ENCODE peak calls at places on chromosomes 3 and 15, in five cellular contexts. F is PC-3, G is IMR-90, E is lower lobe of right lung, V is mesothelial cell of epicardium. H is an unnamed sample.

GRCh38 chr15:91894606-91895005 is 41.1 kb downstream of the SLCO3A1 start:
- DNase-seq in G (peak), V (no peak), E (no peak), F (no peak), H (no peak)

GRCh38 chr3:5084224-5084623 is 37.9 kb upstream of the ARL8B start:
- DNase-seq in V (no peak), F (no peak), G (no peak), E (no peak), H (no peak)

GRCh38 chr15:41291065-41291631 is 41.2 kb downstream of the OIP5 start:
- DNase-seq in G (no peak), V (no peak), F (no peak), E (peak), H (no peak)

GRCh38 chr15:90435652-90436337 is 47.8 kb downstream of the IQGAP1 start:
- DNase-seq in E (no peak), V (no peak), F (no peak), G (no peak), H (no peak)

GRCh38 chr3:5001805-5002173 is 22.6 kb downstream of the BHLHE40 start:
- DNase-seq in G (no peak), V (no peak), F (no peak), E (no peak), H (no peak)

GRCh38 chr3:15903164-15903563 is 105.4 kb upstream of the ANKRD28 start:
- DNase-seq in E (no peak), F (no peak), G (peak), V (no peak), H (no peak)

GRCh38 chr3:100682056-100682853 is 27.0 kb upstream of the TFG start:
- DNase-seq in E (peak), V (no peak), F (no peak), G (no peak), H (no peak)

GRCh38 chr3:61574854-61575253 is 13.5 kb downstream of the PTPRG start:
- DNase-seq in E (no peak), G (peak), F (no peak), V (no peak), H (no peak)

GRCh38 chr3:11655188-11655928 is 11.6 kb upstream of the VGLL4 start:
- DNase-seq in V (no peak), F (peak), G (no peak), E (no peak), H (no peak)

GRCh38 chr3:186986406-186986805 is 56.1 kb downstream of the ST6GAL1 start:
- DNase-seq in V (no peak), F (no peak), E (no peak), G (no peak), H (no peak)

GRCh38 chr15:94963953-94964352 is 732.6 kb downstream of the MCTP2 start:
- DNase-seq in E (no peak), G (no peak), F (no peak), V (no peak), H (no peak)

GRCh38 chr15:65970937-65971740 is 101.8 kb downstream of the RAB11A start:
- DNase-seq in F (no peak), E (no peak), V (no peak), G (peak), H (no peak)

GRCh38 chr15:77784361-77785292 is 151.9 kb upstream of the LINGO1 start:
- DNase-seq in E (no peak), G (no peak), V (no peak), F (peak), H (no peak)

GRCh38 chr15:36860792-36861191 is 239.6 kb downstream of the MEIS2 start:
- DNase-seq in E (no peak), V (no peak), F (no peak), G (no peak), H (no peak)

GRCh38 chr3:160598865-160599264 is 33.5 kb upstream of the KPNA4 start:
- DNase-seq in F (no peak), G (no peak), V (no peak), E (no peak), H (no peak)

GRCh38 chr3:62845996-62846395 is 29.2 kb downstream of the CADPS start:
- DNase-seq in V (no peak), G (no peak), F (no peak), E (no peak), H (no peak)

GRCh38 chr15:59616390-59616789 is 4.8 kb downstream of the GCNT3 start:
- DNase-seq in E (no peak), V (no peak), G (no peak), F (peak), H (no peak)

GRCh38 chr3:128987701-128988100 is 6.2 kb downstream of the CFAP92 start:
- DNase-seq in V (no peak), G (no peak), F (no peak), E (no peak), H (no peak)

GRCh38 chr3:58625196-58625595 is 41.4 kb downstream of the FAM3D start:
- DNase-seq in V (no peak), E (no peak), G (no peak), F (no peak), H (no peak)

GRCh38 chr15:71195242-71195641 is 80.0 kb downstream of the THSD4 start:
- DNase-seq in V (no peak), G (no peak), F (peak), E (no peak), H (no peak)

GRCh38 chr3:181782306-181782924 is 70.7 kb downstream of the SOX2 start:
- DNase-seq in E (no peak), F (peak), G (no peak), V (no peak), H (no peak)

GRCh38 chr3:142940000-142940399 is 23.5 kb downstream of the PAQR9 start:
- DNase-seq in G (no peak), V (no peak), F (no peak), E (no peak), H (no peak)

GRCh38 chr3:134527538-134528186 is 41.8 kb downstream of the CEP63 start:
- DNase-seq in E (no peak), F (no peak), G (no peak), V (no peak), H (no peak)

GRCh38 chr3:134522541-134522940 is 36.7 kb downstream of the CEP63 start:
- DNase-seq in F (no peak), G (no peak), E (no peak), V (no peak), H (no peak)

GRCh38 chr3:134525293-134525692 is 39.4 kb downstream of the CEP63 start:
- DNase-seq in E (no peak), F (no peak), V (no peak), G (no peak), H (no peak)

GRCh38 chr3:134526319-134526718 is 40.5 kb downstream of the CEP63 start:
- DNase-seq in V (no peak), E (no peak), G (peak), F (no peak), H (no peak)

GRCh38 chr3:134527037-134527436 is 41.2 kb downstream of the CEP63 start:
- DNase-seq in G (peak), V (no peak), E (no peak), F (no peak), H (no peak)
- TF ChIP-seq CTCF in G (peak), V (no peak), E (peak), F (peak), H (peak)

DNA sequence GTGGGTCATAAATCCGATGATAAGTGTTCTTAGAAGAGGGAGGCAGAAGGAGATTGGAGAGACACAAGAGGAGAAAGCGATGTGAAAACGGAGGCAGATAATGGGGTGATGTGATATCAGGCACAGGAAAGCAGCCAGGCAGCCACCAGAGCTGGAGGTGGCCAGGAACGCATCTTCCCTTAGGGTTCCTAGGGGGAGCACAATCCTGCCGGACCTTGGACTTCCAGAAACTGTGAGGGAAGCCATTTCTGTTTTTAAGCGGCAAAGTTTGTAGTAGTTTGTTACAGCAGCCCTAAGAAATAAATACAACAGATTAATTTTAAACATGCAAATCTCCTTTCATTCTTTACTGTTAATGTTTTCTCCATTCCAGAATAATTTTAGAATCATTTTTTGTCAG is 259.9 kb upstream of the TMC3 start:
- DNase-seq in V (no peak), E (no peak), G (no peak), F (no peak), H (peak)
- TF ChIP-seq CTCF in V (no peak), E (no peak), G (no peak), F (no peak), H (no peak)

DNA sequence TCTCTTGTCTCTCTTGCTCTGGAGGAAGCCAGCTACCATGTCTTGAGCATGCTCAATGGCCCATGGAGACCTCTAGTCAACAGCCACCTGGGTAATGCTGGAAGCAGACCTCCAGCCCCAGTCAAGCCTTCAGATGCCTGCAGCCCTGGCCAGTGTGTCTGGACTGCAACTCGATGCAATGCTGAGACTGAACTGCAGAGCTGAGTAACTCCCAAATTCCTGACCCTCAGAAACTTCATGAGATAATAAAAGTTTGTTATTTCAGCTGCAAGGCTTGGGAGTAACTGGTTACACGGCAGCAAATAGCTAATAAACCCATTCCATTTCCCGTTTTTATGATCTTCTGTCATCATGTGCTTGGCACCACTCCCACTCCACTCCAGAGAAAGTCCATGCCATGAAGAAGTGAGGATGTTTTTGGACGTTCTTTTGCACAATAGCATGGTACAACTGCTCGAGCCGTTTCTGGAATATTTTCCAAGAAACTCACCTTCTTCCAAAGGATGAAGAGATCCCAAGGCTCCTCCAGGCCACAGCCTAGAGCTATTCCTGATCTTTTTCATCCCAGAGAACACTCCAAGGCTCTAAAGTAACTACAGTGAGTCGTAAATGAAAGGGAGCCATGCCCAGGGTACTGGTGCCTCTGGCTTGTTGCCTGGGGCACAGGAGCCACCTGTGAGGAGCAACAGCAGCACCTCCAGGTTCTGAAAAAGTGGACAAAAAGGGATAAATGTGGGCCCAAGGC is 72.0 kb upstream of the KLF13 start:
- DNase-seq in E (no peak), V (no peak), F (peak), G (peak), H (no peak)
- TF ChIP-seq CTCF in E (no peak), V (no peak), F (no peak), G (no peak), H (no peak)

DNA sequence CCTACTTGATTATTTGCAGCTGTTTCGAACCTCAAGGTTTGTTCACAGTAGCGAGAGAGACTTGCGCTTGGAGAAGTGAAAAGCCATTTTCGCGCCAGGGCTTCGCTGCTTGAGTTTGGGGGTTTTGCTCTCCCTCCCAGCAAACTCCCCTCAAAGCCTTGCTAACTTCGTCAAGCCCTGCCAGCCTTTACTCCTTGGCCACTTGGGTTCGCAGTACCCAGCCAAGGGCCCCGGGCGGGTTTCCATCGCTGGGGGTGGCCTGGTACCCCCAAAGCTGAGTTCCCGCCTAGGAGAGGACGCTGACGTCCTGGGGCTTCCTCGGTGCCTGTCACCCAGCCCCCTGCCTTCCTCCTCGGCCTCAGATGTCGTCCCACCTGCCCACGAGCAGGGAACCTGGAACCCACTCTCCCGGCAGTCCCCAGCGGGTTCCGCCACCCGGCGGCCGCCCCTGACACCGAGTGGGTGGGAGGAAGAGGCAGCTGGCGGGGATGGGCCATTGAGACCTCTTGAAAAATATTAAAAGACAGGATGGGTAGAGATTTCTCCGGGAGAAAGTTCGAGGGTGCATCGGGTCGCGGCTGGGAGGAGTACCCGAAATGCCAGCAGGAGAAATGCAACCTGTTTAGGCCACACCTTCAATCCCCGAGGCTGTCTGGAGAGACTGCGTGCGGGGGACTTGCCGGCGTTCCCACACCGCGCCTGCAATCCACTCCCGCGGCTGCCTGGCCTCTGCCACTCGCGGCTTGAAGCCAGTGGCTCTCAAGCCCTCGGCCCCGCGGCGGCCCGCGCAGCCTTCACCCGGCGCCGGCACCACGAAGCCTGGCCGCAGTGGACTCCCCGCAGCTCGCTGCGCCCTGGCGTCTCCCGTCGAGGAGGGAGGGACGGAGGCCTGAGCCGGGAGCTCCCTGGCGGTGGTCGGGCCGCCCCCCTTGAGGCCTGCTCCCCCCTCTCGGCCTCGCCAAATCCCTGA is 8.8 kb upstream of the NR2F2 start:
- DNase-seq in G (peak), V (no peak), E (peak), F (peak), H (no peak)
- TF ChIP-seq CTCF in G (no peak), V (no peak), E (peak), F (no peak), H (no peak)

DNA sequence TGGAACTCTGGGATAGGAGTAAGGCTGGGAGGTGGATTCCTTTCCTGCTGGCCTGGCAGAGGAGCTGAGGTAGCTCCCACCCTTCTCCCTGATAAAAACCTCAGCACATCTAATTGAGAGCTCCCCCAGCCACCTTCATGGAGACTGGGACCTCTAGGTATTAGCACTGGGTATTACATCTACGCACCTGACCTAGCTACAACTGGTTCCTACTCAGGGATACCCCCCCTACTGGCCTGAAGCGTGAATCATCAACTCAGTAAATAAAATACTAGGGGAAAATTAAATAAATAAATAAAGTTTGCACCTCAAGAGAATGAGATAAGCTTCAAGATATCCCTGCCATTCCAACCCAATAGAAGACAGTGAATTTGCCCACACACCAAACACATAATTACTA is 140.4 kb downstream of the NEK10 start:
- DNase-seq in V (no peak), F (peak), G (no peak), E (no peak), H (no peak)
- TF ChIP-seq CTCF in V (peak), F (peak), G (peak), E (no peak), H (no peak)

GRCh38 chr15:48089664-48090063 is 31.1 kb upstream of the SLC24A5 start:
- DNase-seq in V (no peak), F (no peak), E (no peak), G (no peak), H (no peak)

GRCh38 chr15:48086162-48086561 is 34.6 kb upstream of the SLC24A5 start:
- DNase-seq in V (no peak), F (no peak), E (no peak), G (no peak), H (no peak)

GRCh38 chr15:48086582-48086981 is 34.2 kb upstream of the SLC24A5 start:
- DNase-seq in E (no peak), F (no peak), G (no peak), V (no peak), H (no peak)

GRCh38 chr15:48087844-48088243 is 32.9 kb upstream of the SLC24A5 start:
- DNase-seq in E (no peak), F (no peak), G (no peak), V (no peak), H (no peak)

DNA sequence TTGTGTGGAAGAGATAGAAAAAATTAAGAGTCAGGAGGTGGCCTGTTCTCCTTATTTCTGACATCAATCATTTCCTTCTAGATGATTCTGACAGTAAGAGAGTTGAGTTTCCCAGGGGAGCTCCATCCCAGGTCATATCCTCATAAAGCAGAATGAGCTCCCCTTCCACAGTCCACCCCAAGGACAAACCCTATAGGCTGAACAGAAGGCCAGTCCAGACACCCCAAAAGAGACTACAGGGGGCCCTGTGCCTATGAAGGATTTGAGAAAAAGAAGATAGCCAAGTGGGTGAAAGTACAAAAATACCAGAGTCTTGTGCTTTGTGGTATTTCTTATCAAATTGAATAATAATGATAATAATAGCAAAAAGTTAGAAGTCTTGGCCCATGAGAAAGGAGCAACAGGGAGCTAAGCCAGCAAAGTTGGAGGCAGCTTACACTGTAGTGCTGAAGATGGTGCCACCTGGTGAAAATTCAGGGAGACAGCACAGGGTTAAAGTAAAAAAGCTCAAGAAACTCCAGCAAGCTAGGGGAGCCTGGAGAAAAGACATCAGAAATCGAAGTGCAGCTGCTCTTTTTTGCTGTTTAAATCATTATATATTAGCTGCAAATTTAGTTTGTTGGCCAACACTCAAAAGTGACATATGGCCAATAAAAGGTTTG is 35.9 kb upstream of the SLC24A5 start:
- DNase-seq in F (peak), E (no peak), G (peak), V (no peak), H (no peak)
- TF ChIP-seq CTCF in F (peak), E (peak), G (peak), V (no peak), H (peak)

GRCh38 chr3:6448011-6448410 is 412.9 kb upstream of the GRM7 start:
- DNase-seq in V (no peak), E (no peak), G (no peak), F (no peak), H (no peak)
- TF ChIP-seq CTCF in V (no peak), E (no peak), G (no peak), F (no peak), H (no peak)

GRCh38 chr15:74995779-74996765 is 709 bp downstream of the SCAMP5 start:
- DNase-seq in F (no peak), G (no peak), E (no peak), V (no peak), H (no peak)
- TF ChIP-seq CTCF in F (no peak), G (no peak), E (no peak), V (no peak), H (no peak)

GRCh38 chr3:72397586-72397985 is 450.7 kb downstream of the SHQ1 start:
- DNase-seq in G (no peak), V (no peak), F (no peak), E (no peak), H (no peak)

GRCh38 chr3:72405943-72406585 is 442.2 kb downstream of the SHQ1 start:
- DNase-seq in F (no peak), G (no peak), E (no peak), V (no peak), H (no peak)

GRCh38 chr3:72396899-72397298 is 451.3 kb downstream of the SHQ1 start:
- DNase-seq in V (no peak), F (no peak), E (no peak), G (no peak), H (no peak)

GRCh38 chr3:72398781-72399180 is 449.5 kb downstream of the SHQ1 start:
- DNase-seq in G (no peak), V (no peak), E (no peak), F (no peak), H (no peak)

GRCh38 chr3:72401005-72401404 is 447.2 kb downstream of the SHQ1 start:
- DNase-seq in E (no peak), F (peak), V (no peak), G (peak), H (no peak)
- TF ChIP-seq CTCF in E (no peak), F (no peak), V (no peak), G (no peak), H (no peak)

GRCh38 chr3:56048333-56048732 is 419.9 kb downstream of the ERC2 start:
- DNase-seq in E (no peak), F (no peak), G (no peak), V (no peak), H (no peak)

DNA sequence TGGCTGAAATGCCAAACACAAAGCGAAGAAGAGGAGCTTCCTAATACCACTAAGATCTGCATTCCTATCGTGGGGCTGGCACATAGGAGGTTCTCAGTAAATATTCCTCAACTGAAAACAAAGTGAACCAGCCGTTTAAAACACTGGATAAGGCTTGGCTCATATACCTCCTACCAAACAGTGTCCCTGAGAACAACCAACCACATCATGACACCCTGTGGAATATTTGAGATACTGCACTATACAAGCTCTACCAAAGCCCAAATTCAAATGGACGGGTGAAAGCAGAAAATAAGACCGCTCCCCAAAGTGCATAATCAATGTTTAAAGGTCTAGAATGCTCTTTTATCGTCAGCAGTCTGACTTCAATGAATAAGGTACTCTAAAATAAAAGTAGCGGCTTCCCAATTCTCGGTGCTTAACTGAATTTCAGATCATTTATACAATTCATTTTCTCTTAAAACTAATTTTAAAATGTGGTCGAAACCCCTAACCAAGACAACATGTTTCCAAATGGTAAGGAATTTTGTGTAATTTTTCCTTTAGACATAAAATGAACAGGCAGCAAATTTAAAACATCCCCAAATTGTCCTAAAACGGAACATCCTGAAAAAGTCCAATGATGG is 425.8 kb downstream of the ERC2 start:
- DNase-seq in E (no peak), F (peak), V (no peak), G (peak), H (no peak)
- TF ChIP-seq CTCF in E (peak), F (peak), V (peak), G (peak), H (peak)